ENCODE peak calls at places on chromosomes 11 and 22, in seven cellular contexts. One of them, this sample, is unnamed. For H3K4me1, the result is how much of the 10 kb centered on the place peaks cover.

GRCh38 chr11:18641677-18642076 is 7.5 kb upstream of the SPTY2D1 start:
- DNase-seq in IMR-90: no peak
- DNase-seq in H9: no peak
- DNase-seq in mesendoderm: no peak
- DNase-seq in mesenchymal stem cell: no peak
- DNase-seq in H1: no peak
- DNase-seq in trophoblast cell: no peak
- DNase-seq in this sample: no peak

GRCh38 chr11:32094931-32095330 is 4.1 kb downstream of the RCN1 start:
- DNase-seq in IMR-90: no peak
- DNase-seq in H9: no peak
- DNase-seq in mesendoderm: no peak
- DNase-seq in mesenchymal stem cell: peak
- DNase-seq in H1: no peak
- DNase-seq in trophoblast cell: no peak
- DNase-seq in this sample: no peak

GRCh38 chr22:22857607-22858558 is 29.7 kb upstream of the IGLL5 start:
- DNase-seq in IMR-90: no peak
- DNase-seq in H9: no peak
- DNase-seq in mesendoderm: no peak
- DNase-seq in mesenchymal stem cell: no peak
- DNase-seq in H1: no peak
- DNase-seq in trophoblast cell: no peak
- DNase-seq in this sample: no peak

GRCh38 chr11:128157423-128158298 is 429.7 kb downstream of the ETS1 start:
- DNase-seq in IMR-90: peak
- DNase-seq in H9: peak
- DNase-seq in mesendoderm: peak
- DNase-seq in mesenchymal stem cell: peak
- DNase-seq in H1: no peak
- DNase-seq in trophoblast cell: peak
- DNase-seq in this sample: peak

GRCh38 chr11:64810891-64811272 is 531 bp upstream of the MEN1 start:
- DNase-seq in IMR-90: no peak
- DNase-seq in H9: no peak
- DNase-seq in mesendoderm: no peak
- DNase-seq in mesenchymal stem cell: no peak
- DNase-seq in H1: no peak
- DNase-seq in trophoblast cell: peak
- DNase-seq in this sample: no peak

GRCh38 chr11:57377098-57377497 is 3.9 kb downstream of the PRG3 start:
- DNase-seq in IMR-90: no peak
- DNase-seq in H9: no peak
- DNase-seq in mesendoderm: no peak
- DNase-seq in mesenchymal stem cell: no peak
- DNase-seq in H1: no peak
- DNase-seq in trophoblast cell: no peak
- DNase-seq in this sample: no peak

GRCh38 chr11:22407899-22408298 is 69.7 kb downstream of the SLC17A6 start:
- DNase-seq in IMR-90: no peak
- DNase-seq in H9: no peak
- DNase-seq in mesendoderm: peak
- DNase-seq in mesenchymal stem cell: no peak
- DNase-seq in H1: no peak
- DNase-seq in trophoblast cell: no peak
- DNase-seq in this sample: peak

GRCh38 chr11:36465449-36466163 is 44.5 kb downstream of the TRAF6 start:
- DNase-seq in IMR-90: peak
- DNase-seq in H9: no peak
- DNase-seq in mesendoderm: no peak
- DNase-seq in mesenchymal stem cell: peak
- DNase-seq in H1: no peak
- DNase-seq in trophoblast cell: no peak
- DNase-seq in this sample: no peak

GRCh38 chr11:47259178-47259977 is 1.6 kb downstream of the NR1H3 start:
- DNase-seq in IMR-90: peak
- DNase-seq in H9: peak
- DNase-seq in mesendoderm: peak
- DNase-seq in mesenchymal stem cell: peak
- DNase-seq in H1: no peak
- DNase-seq in trophoblast cell: peak
- DNase-seq in this sample: no peak

GRCh38 chr11:8671651-8672062 is 10.8 kb downstream of the TRIM66 start:
- DNase-seq in IMR-90: peak
- DNase-seq in H9: peak
- DNase-seq in mesendoderm: peak
- DNase-seq in mesenchymal stem cell: no peak
- DNase-seq in H1: no peak
- DNase-seq in trophoblast cell: no peak
- DNase-seq in this sample: no peak

GRCh38 chr22:48438096-48438495 is 1389.6 kb downstream of the BRD1 start:
- DNase-seq in IMR-90: no peak
- DNase-seq in H9: no peak
- DNase-seq in mesendoderm: no peak
- DNase-seq in mesenchymal stem cell: no peak
- DNase-seq in H1: no peak
- DNase-seq in trophoblast cell: no peak
- DNase-seq in this sample: no peak

GRCh38 chr22:25212337-25212736 is 7.1 kb upstream of the CRYBB2 start:
- DNase-seq in IMR-90: no peak
- DNase-seq in H9: no peak
- DNase-seq in mesendoderm: no peak
- DNase-seq in mesenchymal stem cell: no peak
- DNase-seq in H1: no peak
- DNase-seq in trophoblast cell: no peak
- DNase-seq in this sample: no peak

GRCh38 chr11:69983571-69983877 is 94.6 kb upstream of the ANO1 start:
- DNase-seq in IMR-90: no peak
- DNase-seq in H9: no peak
- DNase-seq in mesendoderm: no peak
- DNase-seq in mesenchymal stem cell: no peak
- DNase-seq in H1: no peak
- DNase-seq in trophoblast cell: no peak
- DNase-seq in this sample: no peak

GRCh38 chr22:17120281-17120680 is 879 bp downstream of the TMEM121B start:
- DNase-seq in IMR-90: peak
- DNase-seq in H9: peak
- DNase-seq in mesendoderm: peak
- DNase-seq in mesenchymal stem cell: peak
- DNase-seq in H1: peak
- DNase-seq in trophoblast cell: peak
- DNase-seq in this sample: peak

GRCh38 chr11:75554258-75555022 is 7.6 kb upstream of the SERPINH1 start:
- DNase-seq in IMR-90: peak
- DNase-seq in H9: peak
- DNase-seq in mesendoderm: peak
- DNase-seq in mesenchymal stem cell: peak
- DNase-seq in H1: no peak
- DNase-seq in trophoblast cell: no peak
- DNase-seq in this sample: peak

GRCh38 chr22:34975721-34976120 is 90.2 kb upstream of the ISX start:
- DNase-seq in IMR-90: no peak
- DNase-seq in H9: peak
- DNase-seq in mesendoderm: peak
- DNase-seq in mesenchymal stem cell: no peak
- DNase-seq in H1: no peak
- DNase-seq in trophoblast cell: no peak
- DNase-seq in this sample: no peak

GRCh38 chr11:12414641-12415040 is 37.3 kb downstream of the PARVA start:
- DNase-seq in IMR-90: no peak
- DNase-seq in H9: no peak
- DNase-seq in mesendoderm: no peak
- DNase-seq in mesenchymal stem cell: no peak
- DNase-seq in H1: no peak
- DNase-seq in trophoblast cell: no peak
- DNase-seq in this sample: no peak

GRCh38 chr22:39940757-39941305 is 19.4 kb upstream of the TMA7B start:
- DNase-seq in IMR-90: no peak
- DNase-seq in H9: no peak
- DNase-seq in mesendoderm: peak
- DNase-seq in mesenchymal stem cell: no peak
- DNase-seq in H1: no peak
- DNase-seq in trophoblast cell: no peak
- DNase-seq in this sample: no peak

GRCh38 chr22:39943941-39944624 is 16.1 kb upstream of the TMA7B start:
- DNase-seq in IMR-90: no peak
- DNase-seq in H9: no peak
- DNase-seq in mesendoderm: no peak
- DNase-seq in mesenchymal stem cell: no peak
- DNase-seq in H1: no peak
- DNase-seq in trophoblast cell: no peak
- DNase-seq in this sample: no peak

GRCh38 chr22:39941661-39942060 is 18.5 kb upstream of the TMA7B start:
- DNase-seq in IMR-90: no peak
- DNase-seq in H9: no peak
- DNase-seq in mesendoderm: no peak
- DNase-seq in mesenchymal stem cell: no peak
- DNase-seq in H1: no peak
- DNase-seq in trophoblast cell: no peak
- DNase-seq in this sample: no peak

GRCh38 chr22:39943366-39943765 is 16.8 kb upstream of the TMA7B start:
- DNase-seq in IMR-90: no peak
- DNase-seq in H9: peak
- DNase-seq in mesendoderm: peak
- DNase-seq in mesenchymal stem cell: no peak
- DNase-seq in H1: no peak
- DNase-seq in trophoblast cell: no peak
- DNase-seq in this sample: no peak

DNA sequence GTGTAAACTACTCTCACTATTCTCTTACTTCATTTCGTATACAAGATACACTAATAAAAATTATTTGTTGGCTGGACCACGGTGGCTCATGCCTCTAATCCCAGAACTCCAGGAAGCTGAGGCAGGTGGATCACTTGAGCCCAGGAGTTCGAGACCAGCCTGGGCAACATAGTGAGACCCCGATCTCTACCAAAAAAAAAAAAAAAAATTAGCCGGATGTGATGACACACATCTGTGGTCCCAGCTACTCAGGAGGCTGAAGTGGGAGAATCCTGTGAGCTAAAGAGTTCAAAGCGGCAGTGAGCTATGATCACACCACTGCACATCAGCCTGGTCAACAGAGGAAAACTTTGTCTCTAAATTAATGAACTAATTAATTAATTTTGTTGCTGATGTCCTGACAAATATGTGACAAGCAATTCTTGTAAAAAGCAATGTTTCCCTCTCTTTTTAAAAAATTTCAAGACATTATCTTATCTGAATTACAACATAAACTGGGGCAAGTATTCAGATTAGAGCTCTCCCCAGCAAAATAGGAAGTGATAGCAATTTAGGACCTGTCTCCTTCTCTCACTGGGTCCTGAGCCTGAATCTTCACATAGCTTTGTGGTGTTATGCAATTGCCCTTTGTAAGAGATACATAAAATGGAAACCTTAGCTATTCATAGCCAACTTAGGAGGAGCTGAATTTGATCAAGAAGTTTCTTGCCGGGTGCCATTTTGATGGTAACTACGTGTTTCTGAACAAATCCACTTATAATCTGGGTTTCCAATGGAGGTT is 17.6 kb upstream of the TMA7B start:
- DNase-seq in IMR-90: no peak
- DNase-seq in H9: no peak
- DNase-seq in mesendoderm: no peak
- DNase-seq in mesenchymal stem cell: no peak
- DNase-seq in H1: no peak
- DNase-seq in trophoblast cell: no peak
- DNase-seq in this sample: no peak
- H3K4me1 ChIP-seq in IMR-90: under half
- H3K4me1 ChIP-seq in H9: under half
- H3K4me1 ChIP-seq in mesendoderm: under half
- H3K4me1 ChIP-seq in mesenchymal stem cell: under half
- H3K4me1 ChIP-seq in H1: under half
- H3K4me1 ChIP-seq in trophoblast cell: under half
- H3K4me1 ChIP-seq in this sample: under half

DNA sequence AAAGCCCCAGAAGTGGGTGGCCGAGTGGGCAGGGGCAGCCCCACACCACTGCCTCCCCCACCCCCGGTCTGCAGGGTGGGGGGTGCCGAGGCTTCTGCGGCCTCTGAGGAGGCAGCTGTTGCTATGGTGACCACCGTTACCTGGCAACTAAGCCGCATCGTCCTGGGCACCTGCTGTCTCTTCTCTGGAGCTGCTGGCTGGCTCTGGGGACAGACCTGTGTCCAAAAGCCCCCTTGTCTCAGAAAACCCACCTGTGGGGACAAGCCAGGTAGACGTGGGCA is 79.9 kb upstream of the PRR5 start:
- DNase-seq in IMR-90: no peak
- DNase-seq in H9: peak
- DNase-seq in mesendoderm: peak
- DNase-seq in mesenchymal stem cell: no peak
- DNase-seq in H1: no peak
- DNase-seq in trophoblast cell: no peak
- DNase-seq in this sample: peak
- H4K8ac ChIP-seq in IMR-90: no peak
- H4K8ac ChIP-seq in H9: no peak
- H4K8ac ChIP-seq in mesendoderm: no peak
- H4K8ac ChIP-seq in mesenchymal stem cell: no peak
- H4K8ac ChIP-seq in H1: no peak
- H4K8ac ChIP-seq in trophoblast cell: no peak
- H4K8ac ChIP-seq in this sample: no peak

DNA sequence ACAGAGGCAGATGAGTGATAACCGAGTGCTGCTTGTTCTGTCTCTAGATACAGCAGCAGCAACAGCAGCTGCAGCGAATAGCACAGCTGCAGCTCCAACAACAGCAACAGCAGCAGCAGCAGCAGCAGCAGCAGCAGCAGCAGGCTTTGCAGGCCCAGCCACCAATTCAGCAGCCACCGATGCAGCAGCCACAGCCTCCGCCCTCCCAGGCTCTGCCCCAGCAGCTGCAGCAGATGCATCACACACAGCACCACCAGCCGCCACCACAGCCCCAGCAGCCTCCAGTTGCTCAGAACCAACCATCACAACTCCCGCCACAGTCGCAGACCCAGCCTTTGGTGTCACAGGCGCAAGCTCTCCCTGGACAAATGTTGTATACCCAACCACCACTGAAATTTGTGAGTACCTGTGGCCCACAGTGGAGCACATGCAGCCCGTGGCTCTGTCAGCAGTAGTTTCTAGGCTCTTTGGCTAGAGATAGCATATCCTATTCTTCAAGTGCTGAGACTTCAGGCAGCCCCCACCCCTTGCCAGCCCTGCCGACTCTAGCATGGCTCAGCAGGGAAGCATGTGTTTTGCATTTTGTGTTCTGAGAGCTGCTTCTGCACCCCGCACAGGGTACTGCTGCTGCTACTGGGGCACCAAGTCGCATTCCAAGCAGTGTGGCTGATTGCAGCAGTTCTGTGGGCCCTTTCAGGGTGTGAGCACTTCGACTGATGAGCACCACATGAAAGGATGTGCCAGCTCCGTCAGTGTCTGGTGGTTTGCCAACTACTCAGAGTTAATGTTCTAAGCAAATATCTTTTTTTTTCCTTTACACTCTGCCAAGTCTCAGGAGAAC is 59.2 kb downstream of the MED15 start:
- DNase-seq in IMR-90: peak
- DNase-seq in H9: no peak
- DNase-seq in mesendoderm: no peak
- DNase-seq in mesenchymal stem cell: no peak
- DNase-seq in H1: no peak
- DNase-seq in trophoblast cell: peak
- DNase-seq in this sample: no peak
- H3K4me1 ChIP-seq in IMR-90: under half
- H3K4me1 ChIP-seq in H9: under half
- H3K4me1 ChIP-seq in mesendoderm: under half
- H3K4me1 ChIP-seq in mesenchymal stem cell: half or more
- H3K4me1 ChIP-seq in H1: under half
- H3K4me1 ChIP-seq in trophoblast cell: under half
- H3K4me1 ChIP-seq in this sample: under half

GRCh38 chr22:21802056-21802455 is 65.4 kb downstream of the MAPK1 start:
- DNase-seq in IMR-90: peak
- DNase-seq in H9: no peak
- DNase-seq in mesendoderm: no peak
- DNase-seq in mesenchymal stem cell: no peak
- DNase-seq in H1: no peak
- DNase-seq in trophoblast cell: no peak
- DNase-seq in this sample: no peak
- H4K8ac ChIP-seq in IMR-90: no peak
- H4K8ac ChIP-seq in H9: no peak
- H4K8ac ChIP-seq in mesendoderm: no peak
- H4K8ac ChIP-seq in mesenchymal stem cell: no peak
- H4K8ac ChIP-seq in H1: no peak
- H4K8ac ChIP-seq in trophoblast cell: no peak
- H4K8ac ChIP-seq in this sample: no peak